ENCODE peak calls at places on chromosomes 5 and 9, in five cellular contexts. D, E, W, V and A are unnamed samples. For H3K27me3, the result is how much of the 10 kb centered on the place peaks cover.

GRCh38 chr5:53416144-53416730 is 64.2 kb upstream of the FST start:
- DNase-seq in D (no peak), E (no peak), W (no peak), V (no peak), A (peak)

GRCh38 chr5:1749346-1750124 is 50.1 kb downstream of the MRPL36 start:
- DNase-seq in D (no peak), E (no peak), W (no peak), V (no peak), A (no peak)

GRCh38 chr5:51381801-51382507 is 1.3 kb upstream of the ISL1 start:
- DNase-seq in D (no peak), E (no peak), W (no peak), V (no peak), A (no peak)

GRCh38 chr5:52139888-52140580 is 647.7 kb upstream of the ITGA1 start:
- DNase-seq in D (no peak), E (no peak), W (peak), V (no peak), A (no peak)

GRCh38 chr9:98899399-98900056 is 44.2 kb upstream of the COL15A1 start:
- DNase-seq in D (no peak), E (peak), W (peak), V (no peak), A (peak)

GRCh38 chr5:176700239-176700847 is 53.1 kb downstream of the TSPAN17 start:
- DNase-seq in D (no peak), E (no peak), W (peak), V (no peak), A (peak)

GRCh38 chr9:97280755-97281330 is 26.6 kb upstream of the CCDC180 start:
- DNase-seq in D (no peak), E (no peak), W (no peak), V (no peak), A (no peak)

GRCh38 chr5:128464596-128464995 is 73.4 kb downstream of the FBN2 start:
- DNase-seq in D (no peak), E (no peak), W (no peak), V (peak), A (no peak)

GRCh38 chr5:8641796-8642505 is 773.0 kb downstream of the MTRR start:
- DNase-seq in D (no peak), E (no peak), W (no peak), V (no peak), A (no peak)

GRCh38 chr5:173454764-173455598 is 126.8 kb upstream of the STC2 start:
- DNase-seq in D (no peak), E (peak), W (peak), V (peak), A (peak)

GRCh38 chr9:69013404-69013727 is 547 bp downstream of the PRKACG start:
- DNase-seq in D (no peak), E (no peak), W (no peak), V (no peak), A (no peak)

GRCh38 chr5:93107141-93107540 is 473.9 kb downstream of the NR2F1-AS1 start:
- DNase-seq in D (no peak), E (no peak), W (no peak), V (no peak), A (no peak)

GRCh38 chr5:472656-473343 is 29.8 kb downstream of the EXOC3 start:
- DNase-seq in D (peak), E (peak), W (peak), V (peak), A (peak)

GRCh38 chr9:133103183-133103986 is 17.7 kb downstream of the RALGDS start:
- DNase-seq in D (no peak), E (peak), W (peak), V (peak), A (no peak)

GRCh38 chr5:170307575-170308465 is 10.2 kb upstream of the LCP2 start:
- DNase-seq in D (peak), E (peak), W (no peak), V (peak), A (peak)

GRCh38 chr9:121946465-121946864 is 146.6 kb downstream of the TTLL11 start:
- DNase-seq in D (no peak), E (no peak), W (no peak), V (no peak), A (no peak)

GRCh38 chr5:110807174-110807573 is 68.4 kb downstream of the SLC25A46 start:
- DNase-seq in D (peak), E (peak), W (no peak), V (no peak), A (no peak)

GRCh38 chr5:68770566-68770965 is 323.2 kb upstream of the SLC30A5 start:
- DNase-seq in D (no peak), E (no peak), W (no peak), V (no peak), A (no peak)

GRCh38 chr9:91711755-91712591 is 238.1 kb downstream of the ROR2 start:
- DNase-seq in D (no peak), E (no peak), W (peak), V (no peak), A (peak)

GRCh38 chr9:126411225-126411947 is 84.8 kb downstream of the MVB12B start:
- DNase-seq in D (no peak), E (no peak), W (no peak), V (no peak), A (peak)

GRCh38 chr5:124956471-124957029 is 210.1 kb upstream of the ZNF608 start:
- DNase-seq in D (no peak), E (peak), W (no peak), V (no peak), A (no peak)

GRCh38 chr5:101678494-101679193 is 617.4 kb downstream of the SLCO4C1 start:
- DNase-seq in D (no peak), E (peak), W (peak), V (peak), A (peak)

GRCh38 chr5:125455041-125455440 is 708.6 kb upstream of the ZNF608 start:
- DNase-seq in D (no peak), E (peak), W (no peak), V (no peak), A (no peak)

GRCh38 chr5:163379298-163380155 is 57.9 kb upstream of the CCNG1 start:
- DNase-seq in D (no peak), E (peak), W (peak), V (peak), A (peak)

GRCh38 chr5:168876419-168876818 is 297.3 kb upstream of the PANK3 start:
- DNase-seq in D (no peak), E (no peak), W (no peak), V (no peak), A (no peak)

GRCh38 chr5:84383816-84384603 is 670 bp downstream of the EDIL3 start:
- DNase-seq in D (peak), E (peak), W (peak), V (peak), A (peak)

GRCh38 chr5:157915638-157916037 is 56.7 kb upstream of the CLINT1 start:
- DNase-seq in D (peak), E (peak), W (no peak), V (peak), A (peak)

GRCh38 chr5:100779669-100780375 is 123.3 kb downstream of the ST8SIA4 start:
- DNase-seq in D (no peak), E (no peak), W (no peak), V (peak), A (no peak)

DNA sequence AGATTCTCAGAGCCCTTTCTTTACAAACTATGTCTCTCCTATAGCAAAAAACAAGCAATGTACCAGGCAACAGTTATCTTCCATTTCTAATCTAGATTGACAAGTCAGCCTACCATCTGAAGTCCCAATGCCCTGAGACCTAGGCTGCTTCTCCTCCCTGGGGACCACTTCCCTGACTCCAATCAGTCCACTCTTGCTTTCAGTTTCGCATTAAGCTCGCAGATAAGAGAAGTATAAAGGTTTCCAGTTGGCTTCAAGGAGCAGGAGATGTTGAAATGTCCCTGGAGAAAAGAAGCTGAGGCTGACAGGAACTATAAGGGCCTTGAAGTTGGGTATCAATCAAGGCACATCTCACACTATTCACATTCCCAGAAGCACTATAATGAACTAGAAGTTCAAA is 32.3 kb downstream of the ERP44 start:
- DNase-seq in D (no peak), E (peak), W (peak), V (peak), A (no peak)
- H3K4me3 ChIP-seq in D (no peak), E (peak), W (peak), V (no peak), A (no peak)

GRCh38 chr5:154849261-154849660 is 1.1 kb downstream of the FAXDC2 start:
- DNase-seq in D (no peak), E (no peak), W (no peak), V (no peak), A (no peak)
- TF ChIP-seq CTCF in D (no peak), E (no peak), W (no peak), V (no peak), A (no peak)

DNA sequence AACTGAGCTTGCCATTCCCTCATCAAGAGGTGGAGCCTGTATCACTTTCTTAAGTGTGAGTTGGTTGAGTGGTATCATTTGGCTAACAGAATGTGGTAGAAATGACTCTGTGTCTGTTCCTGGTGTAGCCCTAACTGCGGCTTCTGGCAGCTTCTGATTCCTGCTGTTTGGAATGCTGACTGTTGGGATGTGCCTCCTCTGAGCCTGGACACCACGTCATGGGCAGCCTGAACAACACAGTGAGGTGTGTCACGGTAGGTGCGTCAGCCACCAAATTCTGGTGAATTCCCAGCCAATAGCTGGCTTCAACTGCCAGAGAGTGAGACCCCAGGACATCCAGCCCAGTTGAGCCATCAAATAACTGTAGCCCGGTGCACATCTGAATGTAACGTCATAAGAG is 6.1 kb upstream of the C9orf152 start:
- DNase-seq in D (no peak), E (no peak), W (no peak), V (no peak), A (peak)
- H3K27me3 ChIP-seq in D (under half), E (under half), W (under half), V (under half), A (under half)

DNA sequence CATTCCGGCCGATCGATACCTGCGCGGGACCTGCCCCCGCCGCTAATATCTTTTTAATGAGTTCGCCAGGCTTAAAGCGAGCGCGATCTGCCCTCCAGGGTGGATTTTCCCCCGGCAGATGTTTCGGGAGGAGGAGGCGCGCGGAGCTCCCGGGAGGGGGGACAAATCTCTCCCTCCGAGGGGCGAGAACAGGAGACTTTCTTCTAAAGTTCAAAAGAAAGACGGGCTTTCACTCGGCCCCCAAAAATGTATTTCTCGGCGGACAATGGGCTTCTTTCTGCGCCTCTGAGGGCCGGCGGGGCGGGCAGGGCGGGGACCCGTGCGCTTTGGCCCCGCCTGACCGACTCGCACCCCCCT is 4.1 kb upstream of the PRDM12 start:
- DNase-seq in D (no peak), E (no peak), W (no peak), V (no peak), A (no peak)
- H3K4me3 ChIP-seq in D (peak), E (no peak), W (peak), V (peak), A (peak)